ENCODE peak calls at places on chromosomes 12 and 14, in five cellular contexts. One of them, this sample, is unnamed.
A peak's percentile ranks its signal among the peaks of the same experiment; 100 is the strongest.

GRCh38 chr12:45130881-45131281 is 80.0 kb upstream of the DBX2 start:
- DNase-seq in left lung: no peak
- DNase-seq in hepatocyte: peak; percentile 68
- DNase-seq in progenitor cell of endocrine pancreas: peak; percentile 42
- DNase-seq in dorsolateral prefrontal cortex: no peak
- DNase-seq in this sample: peak; percentile 71

GRCh38 chr14:75821828-75822521 is 159.8 kb downstream of the TGFB3 start:
- DNase-seq in left lung: no peak
- DNase-seq in hepatocyte: peak; percentile 19
- DNase-seq in progenitor cell of endocrine pancreas: no peak
- DNase-seq in dorsolateral prefrontal cortex: no peak
- DNase-seq in this sample: no peak

GRCh38 chr12:2376855-2377657 is 324.3 kb downstream of the CACNA1C start:
- DNase-seq in left lung: no peak
- DNase-seq in hepatocyte: no peak
- DNase-seq in progenitor cell of endocrine pancreas: no peak
- DNase-seq in dorsolateral prefrontal cortex: no peak
- DNase-seq in this sample: no peak

GRCh38 chr12:30694971-30695326 is 720 bp downstream of the IPO8 start:
- DNase-seq in left lung: peak; percentile 83
- DNase-seq in hepatocyte: peak; percentile 60
- DNase-seq in progenitor cell of endocrine pancreas: peak; percentile 49
- DNase-seq in dorsolateral prefrontal cortex: no peak
- DNase-seq in this sample: no peak

GRCh38 chr12:52082988-52083637 is 3.6 kb downstream of the SMIM41 start:
- DNase-seq in left lung: no peak
- DNase-seq in hepatocyte: peak; percentile 71
- DNase-seq in progenitor cell of endocrine pancreas: peak; percentile 68
- DNase-seq in dorsolateral prefrontal cortex: no peak
- DNase-seq in this sample: no peak

GRCh38 chr12:24488091-24488596 is 460.8 kb downstream of the BCAT1 start:
- DNase-seq in left lung: no peak
- DNase-seq in hepatocyte: no peak
- DNase-seq in progenitor cell of endocrine pancreas: no peak
- DNase-seq in dorsolateral prefrontal cortex: no peak
- DNase-seq in this sample: no peak

GRCh38 chr14:63770187-63770807 is 42.4 kb upstream of the SGPP1 start:
- DNase-seq in left lung: no peak
- DNase-seq in hepatocyte: peak; percentile 63
- DNase-seq in progenitor cell of endocrine pancreas: no peak
- DNase-seq in dorsolateral prefrontal cortex: no peak
- DNase-seq in this sample: peak; percentile 22

GRCh38 chr12:62006076-62006732 is 254.0 kb upstream of the USP15 start:
- DNase-seq in left lung: no peak
- DNase-seq in hepatocyte: peak; percentile 52
- DNase-seq in progenitor cell of endocrine pancreas: no peak
- DNase-seq in dorsolateral prefrontal cortex: no peak
- DNase-seq in this sample: peak; percentile 26

GRCh38 chr12:53596920-53597363 is 29.2 kb downstream of the ATF7 start:
- DNase-seq in left lung: no peak
- DNase-seq in hepatocyte: no peak
- DNase-seq in progenitor cell of endocrine pancreas: no peak
- DNase-seq in dorsolateral prefrontal cortex: no peak
- DNase-seq in this sample: no peak

GRCh38 chr14:20714593-20715250 is 26.2 kb downstream of the ANG start:
- DNase-seq in left lung: peak; percentile 86
- DNase-seq in hepatocyte: peak; percentile 34
- DNase-seq in progenitor cell of endocrine pancreas: no peak
- DNase-seq in dorsolateral prefrontal cortex: no peak
- DNase-seq in this sample: peak; percentile 80

GRCh38 chr14:20811994-20812393 is 9.3 kb upstream of the RNASE1 start:
- DNase-seq in left lung: no peak
- DNase-seq in hepatocyte: peak; percentile 20
- DNase-seq in progenitor cell of endocrine pancreas: no peak
- DNase-seq in dorsolateral prefrontal cortex: no peak
- DNase-seq in this sample: no peak

GRCh38 chr14:29236848-29237247 is 470.3 kb downstream of the FOXG1 start:
- DNase-seq in left lung: no peak
- DNase-seq in hepatocyte: no peak
- DNase-seq in progenitor cell of endocrine pancreas: no peak
- DNase-seq in dorsolateral prefrontal cortex: no peak
- DNase-seq in this sample: no peak

GRCh38 chr12:115135800-115136211 is 451.8 kb upstream of the TBX3 start:
- DNase-seq in left lung: peak; percentile 61
- DNase-seq in hepatocyte: peak; percentile 50
- DNase-seq in progenitor cell of endocrine pancreas: no peak
- DNase-seq in dorsolateral prefrontal cortex: peak; percentile 63
- DNase-seq in this sample: peak; percentile 75

GRCh38 chr12:111453071-111453989 is 47.6 kb downstream of the SH2B3 start:
- DNase-seq in left lung: no peak
- DNase-seq in hepatocyte: no peak
- DNase-seq in progenitor cell of endocrine pancreas: no peak
- DNase-seq in dorsolateral prefrontal cortex: no peak
- DNase-seq in this sample: no peak

GRCh38 chr12:58919271-58920101 is 818 bp downstream of the LRIG3 start:
- DNase-seq in left lung: no peak
- DNase-seq in hepatocyte: peak; percentile 45
- DNase-seq in progenitor cell of endocrine pancreas: no peak
- DNase-seq in dorsolateral prefrontal cortex: no peak
- DNase-seq in this sample: no peak

GRCh38 chr12:48779869-48780268 is 9.0 kb downstream of the ADCY6 start:
- DNase-seq in left lung: peak; percentile 8
- DNase-seq in hepatocyte: peak; percentile 51
- DNase-seq in progenitor cell of endocrine pancreas: no peak
- DNase-seq in dorsolateral prefrontal cortex: no peak
- DNase-seq in this sample: no peak

GRCh38 chr14:104442107-104442551 is 137.4 kb upstream of the C14orf180 start:
- DNase-seq in left lung: no peak
- DNase-seq in hepatocyte: no peak
- DNase-seq in progenitor cell of endocrine pancreas: no peak
- DNase-seq in dorsolateral prefrontal cortex: no peak
- DNase-seq in this sample: no peak

GRCh38 chr12:54217774-54218221 is 29.0 kb upstream of the SMUG1 start:
- DNase-seq in left lung: peak; percentile 80
- DNase-seq in hepatocyte: peak; percentile 50
- DNase-seq in progenitor cell of endocrine pancreas: no peak
- DNase-seq in dorsolateral prefrontal cortex: peak; percentile 90
- DNase-seq in this sample: no peak

GRCh38 chr14:73235531-73236155 is 1.7 kb upstream of the PAPLN start:
- DNase-seq in left lung: no peak
- DNase-seq in hepatocyte: peak; percentile 77
- DNase-seq in progenitor cell of endocrine pancreas: no peak
- DNase-seq in dorsolateral prefrontal cortex: no peak
- DNase-seq in this sample: no peak

GRCh38 chr14:76599141-76599540 is 162.1 kb upstream of the VASH1 start:
- DNase-seq in left lung: no peak
- DNase-seq in hepatocyte: no peak
- DNase-seq in progenitor cell of endocrine pancreas: no peak
- DNase-seq in dorsolateral prefrontal cortex: no peak
- DNase-seq in this sample: no peak

GRCh38 chr12:79069009-79069408 is 204.4 kb downstream of the SYT1 start:
- DNase-seq in left lung: no peak
- DNase-seq in hepatocyte: no peak
- DNase-seq in progenitor cell of endocrine pancreas: no peak
- DNase-seq in dorsolateral prefrontal cortex: no peak
- DNase-seq in this sample: no peak

GRCh38 chr12:133130038-133130807 is at the start of the genes ZNF10 and ZNF891:
- DNase-seq in left lung: peak; percentile 98
- DNase-seq in hepatocyte: peak; percentile 98
- DNase-seq in progenitor cell of endocrine pancreas: peak; percentile 95
- DNase-seq in dorsolateral prefrontal cortex: peak; percentile 94
- DNase-seq in this sample: peak; percentile 86
- TF ChIP-seq CTCF in left lung: no peak
- TF ChIP-seq CTCF in hepatocyte: no peak
- TF ChIP-seq CTCF in progenitor cell of endocrine pancreas: no peak
- TF ChIP-seq CTCF in dorsolateral prefrontal cortex: no peak
- TF ChIP-seq CTCF in this sample: no peak

DNA sequence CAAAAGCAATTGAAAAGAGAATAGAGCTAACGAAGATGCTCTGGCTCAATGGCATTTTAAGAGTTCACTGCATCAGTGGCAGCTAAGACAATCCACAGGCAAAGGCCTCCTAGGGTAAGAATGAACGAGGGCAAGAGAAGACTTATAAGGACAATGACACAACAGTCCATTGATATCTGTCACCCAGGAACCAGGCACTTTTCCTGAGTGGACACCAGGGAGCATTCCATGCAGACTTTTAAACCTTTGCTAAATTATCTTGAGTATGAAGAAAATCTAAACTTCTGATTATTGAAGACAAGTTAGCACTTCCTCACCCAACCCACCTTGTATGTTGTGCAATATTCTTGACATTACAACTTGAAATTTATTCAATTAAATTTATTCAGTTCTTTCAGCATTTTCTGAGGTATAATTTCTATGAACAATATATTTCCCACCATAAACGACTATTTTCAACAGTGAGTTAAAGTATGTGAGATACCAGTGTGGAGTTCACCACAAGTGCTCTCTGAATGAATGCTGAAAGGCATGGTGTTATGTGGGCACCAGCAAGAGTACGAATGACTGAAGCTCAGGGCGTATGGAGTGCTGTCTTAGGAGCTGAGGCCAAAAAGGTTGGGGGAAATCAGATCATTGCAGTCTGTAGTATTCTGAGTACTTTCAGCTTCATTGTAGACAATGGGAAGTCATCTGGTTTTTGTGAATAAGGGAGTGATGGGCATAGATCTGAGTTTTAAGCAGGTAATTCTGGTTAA is 124.3 kb upstream of the LMNTD1 start:
- DNase-seq in left lung: no peak
- DNase-seq in hepatocyte: no peak
- DNase-seq in progenitor cell of endocrine pancreas: no peak
- DNase-seq in dorsolateral prefrontal cortex: no peak
- DNase-seq in this sample: no peak
- TF ChIP-seq CTCF in left lung: no peak
- TF ChIP-seq CTCF in hepatocyte: peak; percentile 19
- TF ChIP-seq CTCF in progenitor cell of endocrine pancreas: no peak
- TF ChIP-seq CTCF in dorsolateral prefrontal cortex: peak; percentile 20
- TF ChIP-seq CTCF in this sample: no peak

GRCh38 chr12:41681898-41682297 is 462.8 kb downstream of the GXYLT1 start:
- DNase-seq in left lung: no peak
- DNase-seq in hepatocyte: no peak
- DNase-seq in progenitor cell of endocrine pancreas: no peak
- DNase-seq in dorsolateral prefrontal cortex: no peak
- DNase-seq in this sample: no peak
- TF ChIP-seq CTCF in left lung: no peak
- TF ChIP-seq CTCF in hepatocyte: no peak
- TF ChIP-seq CTCF in progenitor cell of endocrine pancreas: no peak
- TF ChIP-seq CTCF in dorsolateral prefrontal cortex: no peak
- TF ChIP-seq CTCF in this sample: no peak

GRCh38 chr14:91330846-91331245 is 86.3 kb upstream of the GPR68 start:
- DNase-seq in left lung: peak; percentile 30
- DNase-seq in hepatocyte: no peak
- DNase-seq in progenitor cell of endocrine pancreas: no peak
- DNase-seq in dorsolateral prefrontal cortex: no peak
- DNase-seq in this sample: no peak

GRCh38 chr14:91330111-91330696 is 85.7 kb upstream of the GPR68 start:
- DNase-seq in left lung: peak; percentile 86
- DNase-seq in hepatocyte: no peak
- DNase-seq in progenitor cell of endocrine pancreas: no peak
- DNase-seq in dorsolateral prefrontal cortex: no peak
- DNase-seq in this sample: no peak

GRCh38 chr14:91331761-91332447 is 85.7 kb downstream of the CCDC88C start:
- DNase-seq in left lung: peak; percentile 93
- DNase-seq in hepatocyte: no peak
- DNase-seq in progenitor cell of endocrine pancreas: no peak
- DNase-seq in dorsolateral prefrontal cortex: no peak
- DNase-seq in this sample: no peak

GRCh38 chr14:91333640-91334039 is 84.0 kb downstream of the CCDC88C start:
- DNase-seq in left lung: no peak
- DNase-seq in hepatocyte: no peak
- DNase-seq in progenitor cell of endocrine pancreas: no peak
- DNase-seq in dorsolateral prefrontal cortex: no peak
- DNase-seq in this sample: no peak

DNA sequence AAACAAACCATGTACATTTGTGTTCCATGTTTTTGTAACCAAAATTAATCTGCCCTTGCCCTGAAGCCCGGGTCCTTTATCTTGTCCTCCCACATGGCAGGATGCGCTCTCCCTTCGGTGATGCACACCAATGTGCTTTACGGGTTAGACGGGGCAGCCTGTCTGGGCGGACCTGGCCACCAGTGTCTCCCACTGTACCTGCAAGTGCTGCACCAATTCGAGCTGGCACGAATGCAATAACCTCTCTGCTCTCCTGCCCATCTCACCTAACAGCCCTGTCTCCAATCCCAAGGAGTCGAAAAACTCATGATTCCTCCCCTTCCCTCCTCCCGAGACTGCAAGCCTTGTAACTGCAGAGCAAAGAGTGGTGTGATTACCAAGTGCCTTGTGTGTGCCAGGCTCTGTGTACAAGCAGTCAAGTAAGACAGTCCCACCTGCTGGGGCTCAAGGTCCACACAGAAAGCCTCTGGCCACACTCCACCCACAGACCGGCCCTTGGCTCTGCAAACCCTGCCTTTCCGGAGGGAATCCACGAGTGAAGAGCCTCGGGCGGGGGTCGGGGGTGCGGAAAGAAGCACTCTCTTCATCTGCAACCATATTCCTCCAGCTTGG is 85.1 kb downstream of the CCDC88C start:
- DNase-seq in left lung: peak; percentile 47
- DNase-seq in hepatocyte: peak; percentile 32
- DNase-seq in progenitor cell of endocrine pancreas: no peak
- DNase-seq in dorsolateral prefrontal cortex: no peak
- DNase-seq in this sample: no peak
- TF ChIP-seq CTCF in left lung: no peak
- TF ChIP-seq CTCF in hepatocyte: no peak
- TF ChIP-seq CTCF in progenitor cell of endocrine pancreas: no peak
- TF ChIP-seq CTCF in dorsolateral prefrontal cortex: no peak
- TF ChIP-seq CTCF in this sample: no peak

DNA sequence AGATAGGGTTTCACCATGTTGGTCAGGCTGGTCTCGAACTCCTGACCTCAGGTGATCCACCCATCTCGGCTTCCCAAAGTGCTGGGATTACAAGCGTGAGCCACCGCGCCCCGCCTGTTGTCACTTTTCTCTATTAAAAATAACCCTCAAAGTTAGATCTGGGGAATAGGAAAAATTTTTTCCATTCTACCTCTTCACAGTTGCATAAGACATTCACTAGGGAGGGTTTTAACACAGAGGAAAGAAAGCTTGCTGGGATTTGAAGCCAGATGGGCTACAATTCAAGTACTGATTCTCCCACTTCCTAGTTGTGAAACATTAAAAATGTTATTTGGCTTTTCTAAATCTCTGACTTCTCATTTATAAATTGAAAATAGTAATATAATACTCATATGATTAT is 23.2 kb upstream of the SLC15A5 start:
- DNase-seq in left lung: no peak
- DNase-seq in hepatocyte: no peak
- DNase-seq in progenitor cell of endocrine pancreas: no peak
- DNase-seq in dorsolateral prefrontal cortex: no peak
- DNase-seq in this sample: no peak
- TF ChIP-seq CTCF in left lung: no peak
- TF ChIP-seq CTCF in hepatocyte: no peak
- TF ChIP-seq CTCF in progenitor cell of endocrine pancreas: no peak
- TF ChIP-seq CTCF in dorsolateral prefrontal cortex: no peak
- TF ChIP-seq CTCF in this sample: no peak